ENCODE peak calls at places on chromosome 12, in eight cellular contexts. A, O, X, Q, P, Y, S and B are unnamed samples.

GRCh38 chr12:128792881-128793280 is 30.9 kb downstream of the SLC15A4 start:
- DNase-seq in P (no peak), O (no peak), S (no peak), X (no peak), A (no peak), Y (no peak), Q (no peak), B (no peak)

GRCh38 chr12:12562016-12562483 is 613 bp downstream of the DUSP16 start:
- DNase-seq in Q (peak; percentile 30), O (peak; percentile 68), Y (peak; percentile 57), A (peak; percentile 31), S (peak; percentile 72), P (no peak), X (peak; percentile 36), B (no peak)

GRCh38 chr12:67818379-67819001 is 169.9 kb downstream of the DYRK2 start:
- DNase-seq in X (no peak), S (no peak), Y (no peak), A (no peak), P (no peak), Q (no peak), O (no peak), B (no peak)

GRCh38 chr12:123141615-123142517 is 9.0 kb downstream of the PITPNM2 start:
- DNase-seq in P (peak; percentile 65), S (peak; percentile 81), X (peak; percentile 62), A (peak; percentile 69), Q (no peak), Y (peak; percentile 86), O (peak; percentile 73), B (no peak)

GRCh38 chr12:132566551-132567131 is 43.7 kb downstream of the LRCOL1 start:
- DNase-seq in O (no peak), Y (no peak), A (no peak), P (no peak), Q (no peak), S (no peak), X (no peak), B (no peak)

GRCh38 chr12:1910468-1910867 is 8.0 kb downstream of the CACNA2D4 start:
- DNase-seq in O (no peak), P (no peak), Y (no peak), X (no peak), Q (no peak), A (no peak), S (no peak), B (no peak)

GRCh38 chr12:43711348-43711747 is 47.2 kb downstream of the PUS7L start:
- DNase-seq in Q (no peak), X (no peak), Y (no peak), P (peak; percentile 26), A (no peak), S (no peak), O (no peak), B (no peak)

GRCh38 chr12:122435186-122435585 is 12.7 kb upstream of the CLIP1 start:
- DNase-seq in Y (no peak), Q (no peak), A (no peak), X (no peak), S (no peak), P (no peak), O (no peak), B (no peak)

GRCh38 chr12:79262938-79263337 is 398.4 kb downstream of the SYT1 start:
- DNase-seq in S (no peak), X (no peak), A (no peak), P (peak; percentile 40), O (no peak), Q (no peak), Y (no peak), B (no peak)

GRCh38 chr12:39846971-39847661 is 227.5 kb upstream of the ABCD2 start:
- DNase-seq in P (peak; percentile 5), Q (no peak), X (no peak), S (peak; percentile 28), A (no peak), Y (no peak), O (no peak), B (no peak)

GRCh38 chr12:20259786-20260185 is 108.6 kb upstream of the PDE3A start:
- DNase-seq in X (no peak), O (no peak), Y (no peak), A (no peak), S (no peak), Q (no peak), P (no peak), B (no peak)

GRCh38 chr12:98352218-98352811 is 163.1 kb upstream of the TMPO start:
- DNase-seq in Q (no peak), X (no peak), O (no peak), Y (no peak), A (no peak), P (peak; percentile 99), S (peak; percentile 16), B (no peak)

GRCh38 chr12:13102481-13103195 is 829 bp downstream of the GSG1 start:
- DNase-seq in Q (no peak), X (no peak), S (peak; percentile 57), O (no peak), P (no peak), Y (no peak), A (no peak), B (no peak)

GRCh38 chr12:2169964-2170363 is 117.2 kb downstream of the CACNA1C start:
- DNase-seq in Q (no peak), X (no peak), P (no peak), O (no peak), S (peak; percentile 42), A (no peak), Y (no peak), B (no peak)

GRCh38 chr12:106415134-106415533 is 57.6 kb downstream of the POLR3B start:
- DNase-seq in S (no peak), A (no peak), P (peak; percentile 33), Q (no peak), X (no peak), O (no peak), Y (no peak), B (no peak)

GRCh38 chr12:56477521-56478225 is 9.3 kb downstream of the SPRYD4 start:
- DNase-seq in P (no peak), X (no peak), S (no peak), A (no peak), Q (no peak), O (no peak), Y (no peak), B (no peak)

GRCh38 chr12:115354476-115354890 is 670.5 kb upstream of the TBX3 start:
- DNase-seq in O (no peak), A (no peak), X (no peak), Q (peak; percentile 7), Y (no peak), P (no peak), S (peak; percentile 34), B (no peak)

GRCh38 chr12:30959110-30959710 is 32.7 kb downstream of the TSPAN11 start:
- DNase-seq in Y (no peak), X (no peak), P (no peak), Q (no peak), A (no peak), S (no peak), O (no peak), B (no peak)

GRCh38 chr12:102216086-102216691 is 18.6 kb upstream of the PMCH start:
- DNase-seq in A (no peak), P (peak; percentile 62), Y (no peak), S (peak; percentile 69), O (no peak), X (no peak), Q (no peak), B (no peak)

GRCh38 chr12:29157486-29157946 is 8.4 kb downstream of the FAR2 start:
- DNase-seq in O (no peak), Q (no peak), P (no peak), X (no peak), S (peak; percentile 19), A (no peak), Y (no peak), B (no peak)

DNA sequence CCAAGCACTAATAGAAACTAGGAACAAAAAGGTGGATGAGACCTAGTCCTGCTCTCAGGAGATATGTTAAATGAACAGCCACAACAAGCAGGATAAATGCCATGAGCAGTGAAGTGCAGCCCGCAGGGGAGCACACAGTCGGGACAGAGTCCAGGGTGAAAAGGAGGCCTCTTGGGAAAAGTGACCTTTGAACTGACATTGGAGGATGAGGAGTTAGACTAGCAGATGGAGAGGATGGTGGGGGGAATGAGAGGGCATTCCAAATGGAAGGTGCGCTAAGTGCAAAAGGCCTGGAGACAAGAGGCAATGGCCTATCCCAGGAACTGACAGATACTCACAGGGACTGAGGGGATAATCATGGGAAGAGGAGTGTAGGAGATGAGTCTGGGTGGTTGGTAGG is 4.5 kb downstream of the OS9 start:
- DNase-seq in Q (no peak), P (no peak), S (no peak), A (no peak), X (no peak), Y (no peak), O (no peak), B (no peak)
- H3K36me3 ChIP-seq in Q (peaks cover 8% of the 10 kb centered on the region), P (peaks cover 10% of the 10 kb centered on the region), S (peaks cover 47% of the 10 kb centered on the region), A (peaks cover 13% of the 10 kb centered on the region), X (peaks cover 78% of the 10 kb centered on the region), Y (peaks cover 51% of the 10 kb centered on the region), O (peaks cover 58% of the 10 kb centered on the region), B (peaks cover 39% of the 10 kb centered on the region)

GRCh38 chr12:15956010-15956409 is 44.9 kb downstream of the DERA start:
- DNase-seq in Y (no peak), Q (no peak), X (no peak), O (no peak), P (peak; percentile 37), A (no peak), S (no peak), B (no peak)

GRCh38 chr12:15956413-15957185 is 45.5 kb downstream of the DERA start:
- DNase-seq in Q (no peak), A (no peak), S (no peak), P (peak; percentile 100), Y (no peak), O (no peak), X (no peak), B (no peak)
- H3K36me3 ChIP-seq in Q (no peaks in the 10 kb centered on the region), A (peaks cover 5% of the 10 kb centered on the region), S (peaks cover 25% of the 10 kb centered on the region), P (peaks cover 1% of the 10 kb centered on the region), Y (peaks cover 35% of the 10 kb centered on the region), O (peaks cover 31% of the 10 kb centered on the region), X (peaks cover 47% of the 10 kb centered on the region), B (no peaks in the 10 kb centered on the region)

DNA sequence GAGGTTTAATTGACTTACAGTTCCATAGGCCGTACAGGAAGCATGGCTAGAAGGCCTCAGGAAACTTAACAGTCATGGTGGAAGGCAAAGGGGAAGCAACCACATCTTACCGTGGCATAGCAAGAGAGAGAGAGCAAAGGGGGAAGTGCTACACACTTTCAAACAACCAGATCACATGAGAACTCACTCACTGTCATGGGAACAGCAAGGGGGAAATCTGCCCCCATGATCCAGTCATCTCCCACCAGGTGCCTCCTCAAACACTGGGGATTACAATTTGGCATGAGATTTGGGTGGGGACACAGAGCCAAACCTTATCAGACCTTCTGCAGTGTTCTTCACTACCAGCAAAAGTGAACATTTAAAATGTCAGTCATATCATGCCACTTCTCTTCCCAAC is 58.9 kb downstream of the USP15 start:
- DNase-seq in Q (no peak), O (no peak), P (no peak), Y (no peak), X (no peak), S (no peak), A (no peak), B (no peak)
- H3K36me3 ChIP-seq in Q (peaks cover 3% of the 10 kb centered on the region), O (peaks cover 27% of the 10 kb centered on the region), P (peaks cover 1% of the 10 kb centered on the region), Y (peaks cover 15% of the 10 kb centered on the region), X (peaks cover 73% of the 10 kb centered on the region), S (peaks cover 51% of the 10 kb centered on the region), A (peaks cover 14% of the 10 kb centered on the region), B (peaks cover 32% of the 10 kb centered on the region)

DNA sequence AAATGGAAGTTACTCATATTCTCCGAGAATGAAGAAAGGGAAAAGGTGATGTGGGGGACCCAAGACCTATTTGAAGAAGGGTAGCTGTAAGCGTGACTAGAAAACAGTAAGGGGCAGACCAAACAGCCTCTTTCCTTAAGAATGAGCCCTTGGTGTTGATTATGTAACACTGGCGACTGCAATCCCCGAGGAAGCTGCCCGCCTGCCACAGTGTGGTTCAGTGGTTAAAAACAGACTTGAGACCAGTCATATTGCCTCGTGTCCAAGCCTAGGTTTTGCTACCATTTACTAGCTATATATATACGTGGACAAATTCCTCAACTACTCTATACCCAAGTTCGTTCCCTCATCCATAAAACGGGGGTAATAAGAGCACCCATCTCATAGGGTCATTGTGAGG is 49.1 kb downstream of the SSPN start:
- DNase-seq in Y (no peak), Q (no peak), S (no peak), A (no peak), X (no peak), O (no peak), P (no peak), B (no peak)
- H3K36me3 ChIP-seq in Y (no peaks in the 10 kb centered on the region), Q (no peaks in the 10 kb centered on the region), S (no peaks in the 10 kb centered on the region), A (no peaks in the 10 kb centered on the region), X (no peaks in the 10 kb centered on the region), O (no peaks in the 10 kb centered on the region), P (no peaks in the 10 kb centered on the region), B (no peaks in the 10 kb centered on the region)